ENCODE peak calls at places on chromosomes 4 and X, in six cellular contexts. M, S, N, T, J and X are unnamed samples.

GRCh38 chr4:42953316-42953715 is 60.8 kb downstream of the GRXCR1 start:
- DNase-seq in T (no peak), N (no peak), J (no peak), M (no peak), S (no peak), X (no peak)

GRCh38 chr4:122911588-122911987 is 10.8 kb downstream of the NUDT6 start:
- DNase-seq in M (no peak), S (no peak), J (no peak), N (no peak), T (no peak), X (no peak)

GRCh38 chrX:48580662-48581061 is 6.4 kb downstream of the RBM3 start:
- DNase-seq in N (no peak), J (no peak), S (no peak), T (no peak), M (no peak), X (no peak)

GRCh38 chr4:17713779-17714178 is 67.6 kb downstream of the FAM184B start:
- DNase-seq in S (no peak), T (no peak), N (no peak), J (no peak), M (no peak), X (no peak)

GRCh38 chrX:1860936-1861670 is 246.2 kb downstream of the ASMT start:
- DNase-seq in S (no peak), N (no peak), T (no peak), J (no peak), M (no peak), X (no peak)

GRCh38 chr4:149549911-149550310 is 265.7 kb downstream of the IQCM start:
- DNase-seq in S (no peak), N (no peak), J (peak; percentile 3), M (no peak), T (peak; percentile 2), X (no peak)

GRCh38 chrX:72107320-72107719 is 24.4 kb downstream of the RTL5 start:
- DNase-seq in J (peak; percentile 36), S (no peak), N (no peak), M (peak; percentile 27), T (no peak), X (no peak)

GRCh38 chr4:101711590-101712255 is 78.8 kb upstream of the BANK1 start:
- DNase-seq in J (no peak), M (no peak), S (no peak), T (no peak), N (no peak), X (no peak)

GRCh38 chrX:153688900-153689590 is 1.3 kb downstream of the SLC6A8 start:
- DNase-seq in N (no peak), J (peak; percentile 49), M (peak; percentile 21), T (no peak), S (no peak), X (no peak)

GRCh38 chrX:103464774-103465117 is 54.5 kb downstream of the RAB40A start:
- DNase-seq in J (peak; percentile 40), T (peak; percentile 77), N (peak; percentile 54), S (peak; percentile 32), M (peak; percentile 62), X (peak; percentile 66)

GRCh38 chr4:21046121-21046520 is 345.9 kb downstream of the PACRGL start:
- DNase-seq in T (no peak), J (no peak), N (no peak), S (peak; percentile 34), M (no peak), X (no peak)

GRCh38 chr4:188110741-188111458 is 1.5 kb upstream of the TRIML2 start:
- DNase-seq in N (no peak), T (no peak), S (no peak), J (no peak), M (no peak), X (no peak)

GRCh38 chr4:151153585-151153984 is 54.2 kb downstream of the RPS3A start:
- DNase-seq in S (no peak), N (no peak), M (no peak), J (no peak), T (no peak), X (no peak)

GRCh38 chrX:31243804-31244203 is 172.0 kb upstream of the FTHL17 start:
- DNase-seq in S (no peak), T (no peak), M (no peak), J (no peak), N (no peak), X (no peak)

GRCh38 chr4:123299212-123299651 is 97.4 kb upstream of the SPRY1 start:
- DNase-seq in M (no peak), S (peak; percentile 49), N (no peak), T (no peak), J (peak; percentile 13), X (no peak)

GRCh38 chr4:143021384-143021783 is 163.3 kb upstream of the USP38 start:
- DNase-seq in M (no peak), S (no peak), J (no peak), T (no peak), N (no peak), X (no peak)

GRCh38 chrX:44903107-44903506 is 30.1 kb downstream of the KDM6A start:
- DNase-seq in N (no peak), T (no peak), J (peak; percentile 21), S (peak; percentile 42), M (peak; percentile 41), X (no peak)

GRCh38 chrX:65921363-65921762 is 118.5 kb downstream of the VSIG4 start:
- DNase-seq in T (no peak), M (no peak), J (no peak), N (no peak), S (no peak), X (no peak)

GRCh38 chr4:165872443-165873297 is at the start of gene TLL1:
- DNase-seq in J (no peak), N (no peak), S (no peak), M (peak; percentile 35), T (peak; percentile 39), X (no peak)

GRCh38 chrX:19513383-19513782 is 1.9 kb downstream of the MAP3K15 start:
- DNase-seq in M (no peak), S (no peak), N (no peak), J (peak; percentile 13), T (peak; percentile 7), X (no peak)